ENCODE peak calls at places on chromosomes 11 and 22, in five cellular contexts. R is right cardiac atrium, Y is colonic mucosa, Q is transverse colon, B is breast epithelium. I is an unnamed sample.

GRCh38 chr11:8060801-8061554 is 20.0 kb upstream of the TUB start:
- DNase-seq in B (no peak), Y (no peak), R (no peak), Q (no peak), I (peak; percentile 72)

GRCh38 chr11:65871811-65872548 is 620 bp downstream of the EFEMP2 start:
- DNase-seq in R (peak; percentile 38), Q (no peak), B (no peak), Y (no peak), I (no peak)

GRCh38 chr11:46353706-46354105 is 6.4 kb downstream of the DGKZ start:
- DNase-seq in B (no peak), Y (no peak), R (no peak), Q (no peak), I (peak; percentile 40)

GRCh38 chr11:14312736-14313438 is 46.1 kb downstream of the RRAS2 start:
- DNase-seq in Y (no peak), R (no peak), Q (no peak), B (no peak), I (no peak)

GRCh38 chr11:123308077-123308476 is 113.0 kb upstream of the CLMP start:
- DNase-seq in Q (no peak), Y (no peak), B (no peak), R (no peak), I (no peak)

GRCh38 chr11:92594251-92594650 is 369.6 kb downstream of the FAT3 start:
- DNase-seq in Q (no peak), Y (no peak), B (no peak), R (no peak), I (no peak)

GRCh38 chr22:49152146-49152929 is 675.3 kb downstream of the BRD1 start:
- DNase-seq in B (no peak), R (no peak), Q (no peak), Y (no peak), I (no peak)

GRCh38 chr11:118572075-118572913 is at the start of gene ARCN1:
- DNase-seq in R (peak; percentile 85), B (peak; percentile 71), Y (peak; percentile 83), Q (peak; percentile 82), I (peak; percentile 53)

GRCh38 chr11:57322881-57323467 is 1.8 kb downstream of the TNKS1BP1 start:
- DNase-seq in R (peak; percentile 16), Q (no peak), B (no peak), Y (no peak), I (no peak)

GRCh38 chr11:116787436-116787785 is 412 bp downstream of the ZPR1 start:
- DNase-seq in Q (no peak), B (no peak), Y (no peak), R (no peak), I (no peak)

GRCh38 chr22:29082826-29083545 is 10.2 kb downstream of the KREMEN1 start:
- DNase-seq in Y (no peak), Q (no peak), R (no peak), B (no peak), I (no peak)

GRCh38 chr22:45977551-45978274 is 751 bp upstream of the WNT7B start:
- DNase-seq in Y (no peak), R (no peak), B (no peak), Q (no peak), I (no peak)

GRCh38 chr22:32144875-32145274 is 14.2 kb downstream of the C22orf42 start:
- DNase-seq in Q (no peak), R (no peak), Y (no peak), B (no peak), I (no peak)

GRCh38 chr11:131640320-131640719 is 269.9 kb downstream of the NTM start:
- DNase-seq in Q (no peak), R (no peak), Y (no peak), B (no peak), I (no peak)

GRCh38 chr11:12225046-12225739 is 114.8 kb downstream of the MICAL2 start:
- DNase-seq in B (no peak), R (no peak), Y (no peak), Q (no peak), I (no peak)

GRCh38 chr11:2581931-2582435 is 117.8 kb downstream of the KCNQ1OT1 start:
- DNase-seq in Q (peak; percentile 5), Y (no peak), R (peak; percentile 10), B (no peak), I (no peak)

GRCh38 chr11:102564110-102564509 is 33.6 kb upstream of the MMP7 start:
- DNase-seq in R (no peak), Q (no peak), Y (no peak), B (no peak), I (peak; percentile 92)

GRCh38 chr11:102530558-102530957 is at the start of gene MMP7:
- DNase-seq in R (no peak), Q (no peak), B (no peak), Y (no peak), I (peak; percentile 68)

GRCh38 chr22:33620085-33620484 is 300.2 kb downstream of the LARGE1 start:
- DNase-seq in B (no peak), R (no peak), Q (no peak), Y (no peak), I (no peak)

GRCh38 chr11:113193077-113193476 is 121.3 kb upstream of the TTC12 start:
- DNase-seq in Y (no peak), R (no peak), B (no peak), Q (no peak), I (no peak)

GRCh38 chr11:58508814-58509213 is 909 bp upstream of the OR5B21 start:
- DNase-seq in Y (no peak), Q (no peak), B (no peak), R (no peak), I (no peak)

GRCh38 chr11:117703209-117703608 is 93.8 kb downstream of the DSCAML1 start:
- DNase-seq in Q (no peak), B (no peak), R (no peak), Y (peak; percentile 27), I (no peak)

GRCh38 chr11:36598051-36598450 is at the start of gene RAG2:
- DNase-seq in R (no peak), Q (no peak), B (no peak), Y (no peak), I (no peak)

GRCh38 chr11:18495268-18495667 is 31.5 kb downstream of the TSG101 start:
- DNase-seq in Y (no peak), R (no peak), B (no peak), Q (no peak), I (no peak)

GRCh38 chr11:6655790-6656580 is at the start of gene DCHS1:
- DNase-seq in B (no peak), Y (no peak), R (peak; percentile 59), Q (peak; percentile 26), I (no peak)

GRCh38 chr11:117191680-117192400 is 7.3 kb upstream of the TAGLN start:
- DNase-seq in Q (no peak), R (no peak), B (no peak), Y (no peak), I (no peak)

GRCh38 chr22:29715240-29715639 is 4.6 kb upstream of the CABP7 start:
- DNase-seq in Y (no peak), Q (no peak), B (no peak), R (no peak), I (no peak)

GRCh38 chr22:28711820-28712777 is 29.5 kb downstream of the CHEK2 start:
- DNase-seq in B (no peak), Y (no peak), R (no peak), Q (no peak), I (peak; percentile 88)

GRCh38 chr22:47205562-47205961 is 443.1 kb downstream of the TBC1D22A start:
- DNase-seq in Y (no peak), R (no peak), Q (no peak), B (peak; percentile 2), I (no peak)

GRCh38 chr11:37804666-37805065 is 1206.6 kb upstream of the RAG2 start:
- DNase-seq in Q (no peak), B (no peak), R (no peak), Y (no peak), I (no peak)

GRCh38 chr11:79045018-79045787 is 395.6 kb downstream of the TENM4 start:
- DNase-seq in R (no peak), Y (no peak), B (no peak), Q (no peak), I (no peak)
- H3K27ac ChIP-seq in R (no peak overlapping the region), Y (no peak overlapping the region), B (no peak overlapping the region), Q (no peak overlapping the region), I (no peak overlapping the region)

GRCh38 chr11:75562836-75563484 is 907 bp downstream of the SERPINH1 start:
- DNase-seq in Y (no peak), Q (peak; percentile 28), R (peak; percentile 72), B (peak; percentile 24), I (peak; percentile 53)

GRCh38 chr11:75563501-75563977 is 1.5 kb downstream of the SERPINH1 start:
- DNase-seq in B (peak; percentile 75), Y (no peak), R (no peak), Q (no peak), I (no peak)

GRCh38 chr11:75562048-75562835 is at the start of gene SERPINH1:
- DNase-seq in B (peak; percentile 88), Q (peak; percentile 90), Y (peak; percentile 90), R (peak; percentile 92), I (peak; percentile 73)

GRCh38 chr11:75560644-75561043 is 1.4 kb upstream of the SERPINH1 start:
- DNase-seq in Q (no peak), R (no peak), B (no peak), Y (no peak), I (no peak)

GRCh38 chr11:75561426-75562047 is 516 bp upstream of the SERPINH1 start:
- DNase-seq in Q (no peak), Y (no peak), B (no peak), R (no peak), I (no peak)
- H3K27ac ChIP-seq in Q (peak overlapping the region; percentile 96), Y (peak overlapping the region; percentile 94), B (peak overlapping the region; percentile 99), R (peak overlapping the region; percentile 100), I (no peak overlapping the region)

GRCh38 chr11:35010656-35011055 is 94.2 kb downstream of the PDHX start:
- DNase-seq in Y (no peak), B (no peak), R (no peak), Q (no peak), I (no peak)
- H3K27ac ChIP-seq in Y (peak overlapping the region; percentile 4), B (no peak overlapping the region), R (no peak overlapping the region), Q (peak overlapping the region; percentile 67), I (peak overlapping the region; percentile 84)

DNA sequence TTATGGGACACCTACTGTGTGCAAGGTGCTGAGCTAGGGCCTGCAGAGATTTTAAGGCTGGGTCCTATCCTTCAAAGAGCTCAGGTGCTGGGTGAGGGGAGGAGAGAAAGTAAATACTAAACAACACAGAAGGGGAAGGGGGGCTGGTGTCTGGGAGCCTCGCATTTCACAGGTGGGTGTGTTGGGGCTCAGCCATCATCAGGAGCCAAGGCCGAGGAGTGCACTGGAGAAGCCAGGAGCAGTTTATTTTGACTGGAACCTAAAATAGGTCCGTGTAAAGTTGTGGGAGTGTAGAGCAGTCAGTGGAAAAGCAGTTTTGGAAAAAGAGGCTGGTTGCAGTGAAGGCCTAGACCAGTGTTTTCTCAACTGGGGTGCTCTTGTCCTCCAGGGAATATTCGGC is 17.5 kb downstream of the NECTIN1 start:
- DNase-seq in Y (no peak), Q (no peak), B (no peak), R (no peak), I (no peak)
- H3K27ac ChIP-seq in Y (no peak overlapping the region), Q (no peak overlapping the region), B (no peak overlapping the region), R (no peak overlapping the region), I (no peak overlapping the region)

GRCh38 chr11:947744-948143 is 22.1 kb downstream of the AP2A2 start:
- DNase-seq in B (no peak), R (no peak), Y (no peak), Q (no peak), I (no peak)
- H3K27ac ChIP-seq in B (no peak overlapping the region), R (no peak overlapping the region), Y (no peak overlapping the region), Q (no peak overlapping the region), I (no peak overlapping the region)

GRCh38 chr22:40364431-40364830 is 6.0 kb upstream of the SGSM3 start:
- DNase-seq in B (no peak), Y (no peak), R (no peak), Q (no peak), I (no peak)
- H3K27ac ChIP-seq in B (no peak overlapping the region), Y (no peak overlapping the region), R (no peak overlapping the region), Q (no peak overlapping the region), I (no peak overlapping the region)

I was measured in mammary epithelial cell.